ENCODE peak calls at places on chromosomes 5 and 9, in six cellular contexts. H is lung, B is HepG2, I is neuronal stem cell, N is psoas muscle, S is GM23248. X is an unnamed sample. For H3K9me3, the result is how much of the 10 kb centered on the place peaks cover.

GRCh38 chr5:172573115-172573882 is 67.8 kb upstream of the NEURL1B start:
- DNase-seq in H (no peak), B (no peak), I (no peak), N (no peak), S (no peak), X (no peak)

GRCh38 chr5:159337291-159337974 is 7.1 kb upstream of the IL12B start:
- DNase-seq in H (no peak), B (no peak), I (no peak), N (no peak), S (peak), X (no peak)

GRCh38 chr9:95627802-95628201 is 111.0 kb upstream of the PTCH1 start:
- DNase-seq in H (no peak), B (no peak), I (no peak), N (no peak), S (no peak), X (no peak)

GRCh38 chr5:82274343-82275266 is 3.5 kb downstream of the RPS23 start:
- DNase-seq in H (no peak), B (no peak), I (no peak), N (no peak), S (no peak), X (peak)

GRCh38 chr5:86869268-86869667 is 251.5 kb downstream of the COX7C start:
- DNase-seq in H (no peak), B (no peak), I (no peak), N (no peak), S (no peak), X (no peak)

GRCh38 chr9:93670208-93671029 is 94.0 kb downstream of the PHF2 start:
- DNase-seq in H (no peak), B (no peak), I (no peak), N (peak), S (peak), X (no peak)

GRCh38 chr5:135173662-135174290 is 139.7 kb upstream of the PITX1 start:
- DNase-seq in H (no peak), B (no peak), I (no peak), N (no peak), S (no peak), X (no peak)

GRCh38 chr5:123496892-123497291 is 15.1 kb upstream of the CSNK1G3 start:
- DNase-seq in H (no peak), B (no peak), I (no peak), N (no peak), S (peak), X (no peak)

GRCh38 chr9:134319306-134320194 is 6.7 kb upstream of the RXRA start:
- DNase-seq in H (no peak), B (no peak), I (no peak), N (peak), S (no peak), X (no peak)

GRCh38 chr5:32308951-32309350 is 3.8 kb downstream of the MTMR12 start:
- DNase-seq in H (no peak), B (no peak), I (no peak), N (no peak), S (no peak), X (no peak)

GRCh38 chr9:18793122-18793521 is 239.9 kb downstream of the SAXO1 start:
- DNase-seq in H (no peak), B (no peak), I (no peak), N (no peak), S (no peak), X (no peak)

GRCh38 chr9:105973811-105974407 is 279.6 kb downstream of the TMEM38B start:
- DNase-seq in H (no peak), B (no peak), I (peak), N (no peak), S (peak), X (no peak)

GRCh38 chr9:138100711-138101349 is 223.2 kb downstream of the CACNA1B start:
- DNase-seq in H (no peak), B (no peak), I (no peak), N (no peak), S (no peak), X (no peak)

GRCh38 chr5:9348296-9348996 is 197.4 kb downstream of the SEMA5A start:
- DNase-seq in H (peak), B (no peak), I (no peak), N (no peak), S (peak), X (peak)

GRCh38 chr5:18778226-18778625 is 1144.0 kb downstream of the TAF11L14 start:
- DNase-seq in H (no peak), B (no peak), I (no peak), N (no peak), S (no peak), X (no peak)

GRCh38 chr5:34695275-34696032 is 39.3 kb downstream of the RAI14 start:
- DNase-seq in H (no peak), B (no peak), I (no peak), N (no peak), S (peak), X (no peak)

GRCh38 chr5:168227001-168227400 is 64.4 kb upstream of the WWC1 start:
- DNase-seq in H (no peak), B (no peak), I (no peak), N (no peak), S (peak), X (no peak)

GRCh38 chr9:71592400-71592799 is 175.9 kb downstream of the CEMIP2 start:
- DNase-seq in H (no peak), B (no peak), I (no peak), N (no peak), S (peak), X (no peak)

GRCh38 chr5:89064054-89064453 is 181.1 kb upstream of the MEF2C start:
- DNase-seq in H (no peak), B (no peak), I (no peak), N (no peak), S (no peak), X (no peak)

GRCh38 chr5:5558102-5558501 is 135.6 kb downstream of the ICE1 start:
- DNase-seq in H (no peak), B (no peak), I (no peak), N (no peak), S (no peak), X (no peak)

GRCh38 chr5:153960269-153961215 is 78.2 kb downstream of the FAM114A2 start:
- DNase-seq in H (no peak), B (no peak), I (no peak), N (no peak), S (peak), X (no peak)

GRCh38 chr5:54390015-54390414 is 65.5 kb upstream of the HSPB3 start:
- DNase-seq in H (no peak), B (no peak), I (no peak), N (no peak), S (peak), X (no peak)

GRCh38 chr9:126947529-126947928 is 32.9 kb downstream of the RALGPS1 start:
- DNase-seq in H (no peak), B (no peak), I (no peak), N (no peak), S (no peak), X (peak)

GRCh38 chr5:154857534-154858250 is 735 bp upstream of the CNOT8 start:
- DNase-seq in H (peak), B (peak), I (peak), N (peak), S (peak), X (peak)

GRCh38 chr5:170985486-170985885 is 123.7 kb downstream of the RANBP17 start:
- DNase-seq in H (no peak), B (no peak), I (no peak), N (no peak), S (peak), X (no peak)

GRCh38 chr5:43044181-43044914 is 4.2 kb upstream of the ANXA2R start:
- DNase-seq in H (no peak), B (no peak), I (no peak), N (peak), S (peak), X (no peak)

GRCh38 chr5:125394661-125395280 is 648.3 kb upstream of the ZNF608 start:
- DNase-seq in H (no peak), B (no peak), I (no peak), N (no peak), S (no peak), X (no peak)

GRCh38 chr5:106545325-106545724 is 1125.4 kb downstream of the EFNA5 start:
- DNase-seq in H (no peak), B (no peak), I (no peak), N (no peak), S (no peak), X (no peak)
- H3K9me3 ChIP-seq in H (under half), B (under half), I (under half), N (under half), S (under half), X (under half)

GRCh38 chr5:1432296-1432695 is 12.9 kb downstream of the SLC6A3 start:
- DNase-seq in H (no peak), B (no peak), I (no peak), N (peak), S (no peak), X (peak)

GRCh38 chr5:1431021-1431811 is 14.0 kb downstream of the SLC6A3 start:
- DNase-seq in H (no peak), B (no peak), I (no peak), N (peak), S (no peak), X (peak)

GRCh38 chr5:1430121-1430795 is 15.0 kb downstream of the SLC6A3 start:
- DNase-seq in H (no peak), B (no peak), I (no peak), N (peak), S (no peak), X (peak)

GRCh38 chr5:1429501-1429900 is 15.7 kb downstream of the SLC6A3 start:
- DNase-seq in H (no peak), B (no peak), I (no peak), N (peak), S (no peak), X (no peak)

GRCh38 chr5:1431896-1432295 is 13.3 kb downstream of the SLC6A3 start:
- DNase-seq in H (no peak), B (no peak), I (no peak), N (no peak), S (no peak), X (no peak)
- H3K9me3 ChIP-seq in H (under half), B (under half), I (under half), N (under half), S (under half), X (under half)

GRCh38 chr5:179207920-179208705 is 137.1 kb downstream of the ADAMTS2 start:
- DNase-seq in H (no peak), B (no peak), I (no peak), N (peak), S (no peak), X (no peak)

GRCh38 chr5:179209359-179210150 is 135.7 kb downstream of the ADAMTS2 start:
- DNase-seq in H (no peak), B (no peak), I (no peak), N (peak), S (peak), X (no peak)

GRCh38 chr5:179206366-179206765 is 138.9 kb downstream of the ADAMTS2 start:
- DNase-seq in H (no peak), B (no peak), I (no peak), N (no peak), S (no peak), X (no peak)

GRCh38 chr5:179208706-179209358 is 136.4 kb downstream of the ADAMTS2 start:
- DNase-seq in H (no peak), B (no peak), I (no peak), N (peak), S (no peak), X (no peak)

DNA sequence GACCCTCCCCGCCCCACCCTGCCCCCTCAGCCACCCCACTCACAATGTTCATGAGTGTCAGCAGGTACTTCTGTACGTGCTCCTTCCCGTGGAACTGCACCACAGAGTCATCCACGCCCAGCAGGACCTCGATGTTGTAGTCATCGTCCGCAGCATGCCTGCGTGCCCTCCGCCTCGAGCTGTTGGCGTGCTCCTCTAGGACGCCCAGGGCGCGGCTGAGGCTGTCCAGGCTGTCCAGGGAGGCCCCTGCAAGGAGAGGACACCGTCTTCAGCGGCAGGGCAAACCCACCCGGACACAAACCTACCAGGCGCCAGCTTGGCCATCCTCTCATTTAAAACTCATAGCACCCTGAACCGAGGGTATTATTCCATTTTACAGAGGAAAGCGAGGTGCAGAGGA is 137.8 kb downstream of the ADAMTS2 start:
- DNase-seq in H (no peak), B (no peak), I (no peak), N (no peak), S (no peak), X (no peak)
- H3K9me3 ChIP-seq in H (under half), B (under half), I (under half), N (under half), S (under half), X (under half)

DNA sequence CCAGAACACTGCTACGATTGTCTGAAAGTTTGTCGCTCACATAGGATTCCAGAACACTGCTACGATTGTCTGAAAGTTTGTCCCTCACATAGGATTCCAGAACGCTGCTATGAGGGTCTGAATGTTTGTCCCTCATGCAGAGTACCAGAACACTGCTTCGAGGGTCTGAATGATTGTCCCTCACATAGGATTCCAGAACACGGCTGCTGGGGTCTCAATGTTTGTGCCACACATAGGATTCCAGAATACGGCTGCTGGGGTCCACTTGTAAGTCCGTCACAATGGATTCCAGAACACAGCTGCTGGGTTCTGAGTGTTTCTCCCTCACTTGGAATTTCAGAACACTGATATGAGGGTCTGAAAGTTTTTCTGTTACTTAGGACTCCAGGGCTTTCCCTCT is 203.3 kb downstream of the FOXD4L6 start:
- DNase-seq in H (no peak), B (no peak), I (no peak), N (no peak), S (no peak), X (no peak)
- H3K9me3 ChIP-seq in H (under half), B (under half), I (under half), N (half or more), S (under half), X (under half)

DNA sequence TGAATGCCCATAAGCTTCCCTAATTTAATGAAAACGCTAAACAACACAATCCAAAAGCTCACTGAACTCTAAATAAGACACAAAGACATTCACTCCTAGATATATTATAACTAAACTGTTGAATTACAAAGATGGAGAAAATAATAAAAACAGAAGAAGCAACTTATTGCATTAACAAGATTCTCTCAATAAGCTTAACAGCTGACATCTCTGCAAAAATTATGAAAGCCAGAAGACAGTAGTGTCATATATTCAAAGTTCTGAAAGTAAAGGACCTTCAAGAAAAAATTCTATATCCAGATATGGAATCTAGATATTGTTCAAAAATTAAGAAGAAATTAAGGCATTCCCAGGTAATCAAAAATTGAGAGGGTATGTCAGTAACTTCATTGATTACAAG is 957.8 kb upstream of the TYRP1 start:
- DNase-seq in H (no peak), B (no peak), I (no peak), N (no peak), S (peak), X (no peak)
- H3K9me3 ChIP-seq in H (under half), B (half or more), I (under half), N (under half), S (under half), X (under half)

DNA sequence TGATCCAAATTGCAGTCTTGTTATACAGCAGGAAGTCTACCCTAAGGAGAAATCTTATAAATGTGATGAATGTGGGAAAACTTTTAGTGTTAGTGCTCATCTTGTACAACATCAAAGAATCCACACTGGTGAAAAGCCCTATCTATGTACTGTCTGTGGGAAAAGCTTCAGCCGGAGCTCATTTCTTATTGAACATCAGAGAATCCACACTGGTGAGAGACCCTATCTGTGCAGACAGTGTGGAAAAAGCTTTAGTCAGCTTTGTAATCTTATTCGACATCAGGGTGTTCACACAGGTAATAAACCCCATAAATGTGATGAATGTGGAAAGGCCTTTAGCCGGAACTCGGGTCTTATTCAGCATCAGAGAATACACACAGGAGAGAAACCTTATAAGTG is 10.4 kb downstream of the ZNF189 start:
- DNase-seq in H (no peak), B (no peak), I (no peak), N (no peak), S (peak), X (no peak)
- H3K9me3 ChIP-seq in H (half or more), B (under half), I (half or more), N (half or more), S (under half), X (half or more)

GRCh38 chr9:123392802-123393201 is 36.8 kb downstream of the CRB2 start:
- DNase-seq in H (no peak), B (no peak), I (no peak), N (no peak), S (no peak), X (no peak)

GRCh38 chr9:123390337-123391135 is 34.5 kb downstream of the CRB2 start:
- DNase-seq in H (no peak), B (no peak), I (no peak), N (no peak), S (no peak), X (no peak)

GRCh38 chr9:123389698-123390097 is 33.7 kb downstream of the CRB2 start:
- DNase-seq in H (no peak), B (no peak), I (no peak), N (no peak), S (no peak), X (no peak)

GRCh38 chr9:123391946-123392345 is 35.9 kb downstream of the CRB2 start:
- DNase-seq in H (no peak), B (no peak), I (no peak), N (no peak), S (no peak), X (no peak)

DNA sequence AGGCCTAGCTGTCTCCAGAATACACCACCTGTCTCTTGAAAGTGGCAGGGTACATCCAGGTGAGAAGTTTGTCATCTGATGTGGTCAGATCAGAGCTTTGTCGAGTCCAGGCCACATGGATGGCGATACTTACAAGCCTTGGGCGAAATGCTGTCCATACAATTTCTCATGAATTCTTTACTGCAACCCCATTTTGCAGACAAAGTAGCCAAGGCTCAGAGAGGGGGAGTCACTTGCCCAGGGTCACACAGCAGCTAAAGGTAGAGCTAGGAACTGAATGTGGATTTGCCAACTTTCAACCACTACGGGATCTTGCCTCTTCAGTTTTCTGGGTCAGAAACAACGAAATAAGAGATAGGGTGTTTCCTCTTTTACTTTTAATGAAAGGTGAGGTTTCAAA is 35.2 kb downstream of the CRB2 start:
- DNase-seq in H (no peak), B (no peak), I (no peak), N (no peak), S (no peak), X (no peak)
- H3K9me3 ChIP-seq in H (under half), B (under half), I (under half), N (under half), S (under half), X (under half)

GRCh38 chr5:150816946-150817345 is 29.4 kb upstream of the IRGM start:
- DNase-seq in H (no peak), B (no peak), I (no peak), N (no peak), S (no peak), X (no peak)
- H3K9me3 ChIP-seq in H (under half), B (under half), I (under half), N (under half), S (under half), X (under half)

DNA sequence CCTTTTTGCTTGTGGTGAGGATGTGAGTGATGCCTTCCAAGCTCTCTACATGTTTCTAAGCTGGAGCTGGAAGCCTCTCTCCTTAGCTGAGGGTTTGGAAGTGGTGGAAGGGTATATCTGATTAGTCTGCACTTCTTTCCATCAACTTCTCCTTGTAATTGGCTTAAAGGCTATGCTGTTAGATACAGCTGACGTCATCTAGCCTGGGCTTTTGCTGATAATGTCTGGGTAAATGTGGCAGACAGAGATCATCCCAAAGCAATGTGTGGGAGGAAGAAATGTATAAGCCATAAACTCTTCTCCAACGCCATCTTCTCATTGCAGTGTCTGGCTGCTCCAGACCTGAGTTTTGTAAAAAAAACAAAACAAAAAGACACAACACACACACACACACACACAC is 29.3 kb downstream of the ZNF354C start:
- DNase-seq in H (no peak), B (no peak), I (no peak), N (no peak), S (no peak), X (no peak)
- H3K9me3 ChIP-seq in H (under half), B (half or more), I (under half), N (half or more), S (under half), X (under half)